ENCODE peak calls at places on chromosome 5, in eight cellular contexts. One of them, this sample, is unnamed. For H3K4me1, the result is how much of the 10 kb centered on the place peaks cover.

GRCh38 chr5:91495699-91496098 is 112.6 kb upstream of the ARRDC3 start:
- DNase-seq in left ventricle myocardium inferior: no peak
- DNase-seq in HCT116: no peak
- DNase-seq in PC-9: no peak
- DNase-seq in transverse colon: no peak
- DNase-seq in adrenal gland: no peak
- DNase-seq in heart right ventricle: no peak
- DNase-seq in spleen: no peak
- DNase-seq in this sample: no peak

GRCh38 chr5:147869112-147869511 is 9.4 kb upstream of the SCGB3A2 start:
- DNase-seq in left ventricle myocardium inferior: no peak
- DNase-seq in HCT116: no peak
- DNase-seq in spleen: no peak
- DNase-seq in PC-9: no peak
- DNase-seq in adrenal gland: no peak
- DNase-seq in transverse colon: no peak
- DNase-seq in heart right ventricle: no peak
- DNase-seq in this sample: no peak

GRCh38 chr5:73031839-73032238 is 76.0 kb downstream of the FCHO2 start:
- DNase-seq in transverse colon: no peak
- DNase-seq in HCT116: peak
- DNase-seq in adrenal gland: no peak
- DNase-seq in left ventricle myocardium inferior: no peak
- DNase-seq in spleen: no peak
- DNase-seq in PC-9: no peak
- DNase-seq in heart right ventricle: peak
- DNase-seq in this sample: no peak

GRCh38 chr5:110865400-110866094 is 126.7 kb downstream of the SLC25A46 start:
- DNase-seq in adrenal gland: no peak
- DNase-seq in left ventricle myocardium inferior: no peak
- DNase-seq in transverse colon: no peak
- DNase-seq in HCT116: peak
- DNase-seq in PC-9: no peak
- DNase-seq in heart right ventricle: no peak
- DNase-seq in spleen: no peak
- DNase-seq in this sample: no peak

GRCh38 chr5:79753087-79753486 is 63.5 kb downstream of the CMYA5 start:
- DNase-seq in adrenal gland: no peak
- DNase-seq in left ventricle myocardium inferior: no peak
- DNase-seq in heart right ventricle: no peak
- DNase-seq in HCT116: no peak
- DNase-seq in PC-9: no peak
- DNase-seq in spleen: no peak
- DNase-seq in transverse colon: no peak
- DNase-seq in this sample: no peak

GRCh38 chr5:29942089-29942488 is 1251.4 kb upstream of the CDH6 start:
- DNase-seq in spleen: no peak
- DNase-seq in PC-9: no peak
- DNase-seq in left ventricle myocardium inferior: no peak
- DNase-seq in HCT116: no peak
- DNase-seq in transverse colon: no peak
- DNase-seq in heart right ventricle: no peak
- DNase-seq in adrenal gland: no peak
- DNase-seq in this sample: no peak

GRCh38 chr5:157486861-157487260 is 26.8 kb downstream of the NIPAL4 start:
- DNase-seq in PC-9: peak
- DNase-seq in HCT116: no peak
- DNase-seq in transverse colon: no peak
- DNase-seq in heart right ventricle: no peak
- DNase-seq in adrenal gland: no peak
- DNase-seq in spleen: no peak
- DNase-seq in left ventricle myocardium inferior: no peak
- DNase-seq in this sample: no peak

GRCh38 chr5:115068239-115069086 is 101.2 kb downstream of the TRIM36 start:
- DNase-seq in heart right ventricle: no peak
- DNase-seq in transverse colon: no peak
- DNase-seq in spleen: no peak
- DNase-seq in HCT116: peak
- DNase-seq in left ventricle myocardium inferior: no peak
- DNase-seq in adrenal gland: no peak
- DNase-seq in PC-9: peak
- DNase-seq in this sample: no peak

GRCh38 chr5:109485030-109485429 is 75.3 kb upstream of the PJA2 start:
- DNase-seq in PC-9: no peak
- DNase-seq in transverse colon: peak
- DNase-seq in HCT116: no peak
- DNase-seq in heart right ventricle: peak
- DNase-seq in adrenal gland: peak
- DNase-seq in spleen: no peak
- DNase-seq in left ventricle myocardium inferior: peak
- DNase-seq in this sample: peak

GRCh38 chr5:43497311-43498104 is 13.8 kb upstream of the TMEM267 start:
- DNase-seq in spleen: no peak
- DNase-seq in PC-9: no peak
- DNase-seq in heart right ventricle: no peak
- DNase-seq in transverse colon: peak
- DNase-seq in HCT116: no peak
- DNase-seq in left ventricle myocardium inferior: no peak
- DNase-seq in adrenal gland: no peak
- DNase-seq in this sample: no peak

GRCh38 chr5:93585054-93585751 is 2.2 kb downstream of the NR2F1 start:
- DNase-seq in PC-9: no peak
- DNase-seq in transverse colon: no peak
- DNase-seq in left ventricle myocardium inferior: no peak
- DNase-seq in HCT116: no peak
- DNase-seq in heart right ventricle: no peak
- DNase-seq in spleen: no peak
- DNase-seq in adrenal gland: peak
- DNase-seq in this sample: peak

GRCh38 chr5:17436766-17437221 is 61.2 kb upstream of the TAF11L2 start:
- DNase-seq in adrenal gland: no peak
- DNase-seq in transverse colon: no peak
- DNase-seq in PC-9: no peak
- DNase-seq in spleen: no peak
- DNase-seq in heart right ventricle: no peak
- DNase-seq in HCT116: no peak
- DNase-seq in left ventricle myocardium inferior: no peak
- DNase-seq in this sample: no peak

GRCh38 chr5:115599924-115600323 is 2.4 kb downstream of the TICAM2 start:
- DNase-seq in left ventricle myocardium inferior: no peak
- DNase-seq in adrenal gland: no peak
- DNase-seq in HCT116: no peak
- DNase-seq in PC-9: no peak
- DNase-seq in spleen: no peak
- DNase-seq in transverse colon: no peak
- DNase-seq in heart right ventricle: no peak
- DNase-seq in this sample: no peak

GRCh38 chr5:110054240-110054639 is 364.5 kb downstream of the MAN2A1 start:
- DNase-seq in heart right ventricle: no peak
- DNase-seq in left ventricle myocardium inferior: no peak
- DNase-seq in adrenal gland: peak
- DNase-seq in transverse colon: peak
- DNase-seq in spleen: no peak
- DNase-seq in HCT116: peak
- DNase-seq in PC-9: no peak
- DNase-seq in this sample: no peak

GRCh38 chr5:78602400-78602799 is 46.2 kb downstream of the LHFPL2 start:
- DNase-seq in HCT116: no peak
- DNase-seq in left ventricle myocardium inferior: no peak
- DNase-seq in heart right ventricle: no peak
- DNase-seq in spleen: no peak
- DNase-seq in PC-9: peak
- DNase-seq in adrenal gland: no peak
- DNase-seq in transverse colon: no peak
- DNase-seq in this sample: no peak

GRCh38 chr5:124718376-124718775 is 28.1 kb downstream of the ZNF608 start:
- DNase-seq in PC-9: peak
- DNase-seq in spleen: no peak
- DNase-seq in HCT116: no peak
- DNase-seq in transverse colon: no peak
- DNase-seq in left ventricle myocardium inferior: no peak
- DNase-seq in adrenal gland: peak
- DNase-seq in heart right ventricle: no peak
- DNase-seq in this sample: no peak
- H3K4me1 ChIP-seq in PC-9: under half
- H3K4me1 ChIP-seq in spleen: under half
- H3K4me1 ChIP-seq in HCT116: under half
- H3K4me1 ChIP-seq in transverse colon: under half
- H3K4me1 ChIP-seq in left ventricle myocardium inferior: under half
- H3K4me1 ChIP-seq in adrenal gland: under half
- H3K4me1 ChIP-seq in heart right ventricle: under half
- H3K4me1 ChIP-seq in this sample: under half

GRCh38 chr5:142769793-142770649 is at the start of gene ARHGAP26:
- DNase-seq in heart right ventricle: peak
- DNase-seq in PC-9: peak
- DNase-seq in left ventricle myocardium inferior: peak
- DNase-seq in adrenal gland: peak
- DNase-seq in HCT116: peak
- DNase-seq in spleen: peak
- DNase-seq in transverse colon: peak
- DNase-seq in this sample: peak
- TF ChIP-seq CTCF in heart right ventricle: peak
- TF ChIP-seq CTCF in PC-9: peak
- TF ChIP-seq CTCF in left ventricle myocardium inferior: peak
- TF ChIP-seq CTCF in adrenal gland: peak
- TF ChIP-seq CTCF in HCT116: no peak
- TF ChIP-seq CTCF in spleen: peak
- TF ChIP-seq CTCF in transverse colon: no peak
- TF ChIP-seq CTCF in this sample: peak

GRCh38 chr5:134115806-134116175 is 1.3 kb downstream of the TCF7 start:
- DNase-seq in adrenal gland: no peak
- DNase-seq in HCT116: no peak
- DNase-seq in spleen: no peak
- DNase-seq in left ventricle myocardium inferior: no peak
- DNase-seq in transverse colon: no peak
- DNase-seq in PC-9: no peak
- DNase-seq in heart right ventricle: no peak
- DNase-seq in this sample: no peak
- H3K4me3 ChIP-seq in adrenal gland: peak
- H3K4me3 ChIP-seq in HCT116: peak
- H3K4me3 ChIP-seq in spleen: peak
- H3K4me3 ChIP-seq in left ventricle myocardium inferior: peak
- H3K4me3 ChIP-seq in transverse colon: peak
- H3K4me3 ChIP-seq in PC-9: peak
- H3K4me3 ChIP-seq in heart right ventricle: no peak
- H3K4me3 ChIP-seq in this sample: no peak

DNA sequence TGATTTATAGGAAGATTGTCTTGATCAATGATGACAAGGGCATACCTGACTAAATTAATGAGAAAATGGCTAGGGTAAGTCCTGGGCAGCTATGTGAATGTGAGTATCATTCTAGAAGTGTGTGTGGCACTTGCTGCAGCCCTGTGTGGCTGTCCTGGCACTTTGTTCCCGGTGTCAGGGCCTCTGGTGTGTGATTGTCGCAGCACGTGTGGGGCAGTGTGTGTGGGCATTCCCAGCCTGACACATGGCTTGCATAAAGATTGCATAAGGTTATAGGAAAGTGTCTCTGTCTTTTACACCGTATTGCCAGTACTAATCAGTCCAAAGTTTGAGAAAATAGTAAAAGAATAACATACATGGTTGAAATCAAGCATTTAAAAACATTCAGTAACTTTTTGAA is 74.4 kb downstream of the TRIO start:
- DNase-seq in heart right ventricle: no peak
- DNase-seq in adrenal gland: no peak
- DNase-seq in transverse colon: no peak
- DNase-seq in PC-9: no peak
- DNase-seq in left ventricle myocardium inferior: peak
- DNase-seq in spleen: no peak
- DNase-seq in HCT116: no peak
- DNase-seq in this sample: no peak
- H3K4me1 ChIP-seq in heart right ventricle: half or more
- H3K4me1 ChIP-seq in adrenal gland: half or more
- H3K4me1 ChIP-seq in transverse colon: half or more
- H3K4me1 ChIP-seq in PC-9: under half
- H3K4me1 ChIP-seq in left ventricle myocardium inferior: half or more
- H3K4me1 ChIP-seq in spleen: under half
- H3K4me1 ChIP-seq in HCT116: under half
- H3K4me1 ChIP-seq in this sample: half or more

GRCh38 chr5:168685566-168685965 is 106.4 kb upstream of the PANK3 start:
- DNase-seq in transverse colon: no peak
- DNase-seq in heart right ventricle: no peak
- DNase-seq in left ventricle myocardium inferior: no peak
- DNase-seq in adrenal gland: no peak
- DNase-seq in spleen: no peak
- DNase-seq in HCT116: no peak
- DNase-seq in PC-9: no peak
- DNase-seq in this sample: no peak

GRCh38 chr5:168693297-168693696 is 114.1 kb upstream of the PANK3 start:
- DNase-seq in left ventricle myocardium inferior: no peak
- DNase-seq in spleen: peak
- DNase-seq in HCT116: no peak
- DNase-seq in transverse colon: no peak
- DNase-seq in adrenal gland: no peak
- DNase-seq in PC-9: no peak
- DNase-seq in heart right ventricle: no peak
- DNase-seq in this sample: no peak

GRCh38 chr5:168686837-168687236 is 107.7 kb upstream of the PANK3 start:
- DNase-seq in adrenal gland: no peak
- DNase-seq in PC-9: no peak
- DNase-seq in spleen: no peak
- DNase-seq in left ventricle myocardium inferior: no peak
- DNase-seq in transverse colon: no peak
- DNase-seq in heart right ventricle: no peak
- DNase-seq in HCT116: no peak
- DNase-seq in this sample: no peak

GRCh38 chr5:168691891-168692290 is 112.7 kb upstream of the PANK3 start:
- DNase-seq in heart right ventricle: no peak
- DNase-seq in PC-9: no peak
- DNase-seq in HCT116: no peak
- DNase-seq in adrenal gland: no peak
- DNase-seq in transverse colon: no peak
- DNase-seq in left ventricle myocardium inferior: no peak
- DNase-seq in spleen: peak
- DNase-seq in this sample: no peak

GRCh38 chr5:168689278-168689677 is 110.1 kb upstream of the PANK3 start:
- DNase-seq in adrenal gland: no peak
- DNase-seq in transverse colon: no peak
- DNase-seq in heart right ventricle: no peak
- DNase-seq in PC-9: no peak
- DNase-seq in left ventricle myocardium inferior: no peak
- DNase-seq in spleen: no peak
- DNase-seq in HCT116: no peak
- DNase-seq in this sample: no peak
- TF ChIP-seq CTCF in adrenal gland: no peak
- TF ChIP-seq CTCF in transverse colon: no peak
- TF ChIP-seq CTCF in heart right ventricle: no peak
- TF ChIP-seq CTCF in PC-9: no peak
- TF ChIP-seq CTCF in left ventricle myocardium inferior: no peak
- TF ChIP-seq CTCF in spleen: no peak
- TF ChIP-seq CTCF in HCT116: no peak
- TF ChIP-seq CTCF in this sample: no peak